ENCODE peak calls at places on chromosomes 16 and 17, in ten cellular contexts. D is sigmoid colon; L is chondrocyte; V is NCI-H2171 treated with DMSO at 0.1 percent for 48 hours; H is activated naive CD4-positive, alpha-beta T cell treated with Interleukin-2 at 50 U/mL for 16 hours; R is nephron progenitor cell; K is lower lobe of right lung; J is mesothelial cell of epicardium; N is mesendoderm; P is activated naive CD8-positive, alpha-beta T cell treated with anti-CD3 and anti-CD28 coated beads, Interleukin-2, amount 10 ng/mL, durations not matched to agents 7 days and 5 days. B is an unnamed sample.

GRCh38 chr17:37527249-37527851 is 37.7 kb downstream of the DUSP14 start:
- DNase-seq in D (no peak), L (no peak), V (peak), H (peak), R (no peak), K (no peak), J (no peak), N (peak), P (no peak), B (peak)

GRCh38 chr16:81315271-81316175 is 761 bp downstream of the GAN start:
- DNase-seq in D (peak), L (peak), V (peak), H (peak), R (peak), K (peak), J (peak), N (peak), P (peak), B (peak)

GRCh38 chr17:74485841-74486240 is 19.4 kb downstream of the CD300A start:
- DNase-seq in D (no peak), L (no peak), V (no peak), H (no peak), R (no peak), K (no peak), J (no peak), N (no peak), P (no peak), B (peak)

GRCh38 chr16:48318630-48319029 is 66.6 kb downstream of the SIAH1 start:
- DNase-seq in D (no peak), L (no peak), V (no peak), H (peak), R (no peak), K (no peak), J (no peak), N (peak), P (peak), B (peak)

GRCh38 chr17:60901222-60901621 is 223.6 kb downstream of the BCAS3 start:
- DNase-seq in D (no peak), L (no peak), V (no peak), H (no peak), R (no peak), K (no peak), J (no peak), N (no peak), P (no peak), B (no peak)

GRCh38 chr17:50722746-50723145 is 3.3 kb downstream of the LUC7L3 start:
- DNase-seq in D (no peak), L (no peak), V (no peak), H (no peak), R (no peak), K (no peak), J (no peak), N (no peak), P (no peak), B (no peak)

GRCh38 chr16:14177704-14178103 is 106.6 kb downstream of the MRTFB start:
- DNase-seq in D (no peak), L (no peak), V (no peak), H (no peak), R (no peak), K (no peak), J (no peak), N (no peak), P (no peak), B (no peak)

GRCh38 chr17:82544431-82545070 is 25.0 kb downstream of the FOXK2 start:
- DNase-seq in D (no peak), L (no peak), V (no peak), H (no peak), R (no peak), K (no peak), J (no peak), N (no peak), P (no peak), B (no peak)

GRCh38 chr17:48952904-48953303 is 8.3 kb upstream of the SNF8 start:
- DNase-seq in D (no peak), L (no peak), V (no peak), H (no peak), R (no peak), K (no peak), J (no peak), N (no peak), P (no peak), B (no peak)

GRCh38 chr16:82460761-82461160 is 166.0 kb upstream of the CDH13 start:
- DNase-seq in D (no peak), L (no peak), V (no peak), H (no peak), R (no peak), K (no peak), J (no peak), N (peak), P (no peak), B (no peak)

GRCh38 chr16:70573451-70574121 is 50.0 kb downstream of the SF3B3 start:
- DNase-seq in D (peak), L (no peak), V (no peak), H (no peak), R (no peak), K (no peak), J (no peak), N (peak), P (no peak), B (peak)

GRCh38 chr17:78697122-78697845 is 84.8 kb downstream of the CYTH1 start:
- DNase-seq in D (no peak), L (no peak), V (no peak), H (no peak), R (no peak), K (no peak), J (no peak), N (no peak), P (no peak), B (peak)

GRCh38 chr16:11510178-11510973 is 76.3 kb downstream of the LITAF start:
- DNase-seq in D (no peak), L (peak), V (peak), H (no peak), R (no peak), K (no peak), J (no peak), N (no peak), P (no peak), B (no peak)

GRCh38 chr17:61259360-61259759 is 140.3 kb upstream of the TBX2 start:
- DNase-seq in D (no peak), L (no peak), V (no peak), H (no peak), R (no peak), K (no peak), J (no peak), N (no peak), P (no peak), B (no peak)

B was measured in AG20443.